ENCODE peak calls at places on chromosomes 11 and 22, in four cellular contexts. U is fibroblast of the conjunctiva, P is GM04504, C is germinal center. Y is an unnamed sample.

GRCh38 chr11:121418625-121419114 is 33.4 kb upstream of the SORL1 start:
- DNase-seq in U (no peak), P (no peak), C (peak), Y (no peak)

GRCh38 chr11:26851696-26852095 is 129.8 kb upstream of the SLC5A12 start:
- DNase-seq in U (no peak), P (no peak), C (no peak), Y (no peak)

GRCh38 chr11:102914238-102915043 is 39.7 kb upstream of the MMP12 start:
- DNase-seq in U (peak), P (no peak), C (peak), Y (no peak)

GRCh38 chr22:18031670-18032454 is 7.5 kb upstream of the MICAL3 start:
- DNase-seq in U (peak), P (peak), C (no peak), Y (peak)

GRCh38 chr11:44793350-44794090 is 66.8 kb downstream of the TSPAN18 start:
- DNase-seq in U (no peak), P (no peak), C (no peak), Y (peak)

GRCh38 chr11:117816151-117816741 is 8.3 kb downstream of the FXYD2 start:
- DNase-seq in U (no peak), P (no peak), C (no peak), Y (no peak)

GRCh38 chr22:27989758-27990450 is 70.8 kb upstream of the PITPNB start:
- DNase-seq in U (no peak), P (no peak), C (no peak), Y (no peak)

GRCh38 chr11:41283196-41283930 is 176.1 kb downstream of the LRRC4C start:
- DNase-seq in U (no peak), P (no peak), C (no peak), Y (no peak)

GRCh38 chr11:79507726-79508125 is 66.9 kb upstream of the TENM4 start:
- DNase-seq in U (no peak), P (no peak), C (no peak), Y (no peak)

GRCh38 chr11:12502950-12503579 is 125.7 kb downstream of the PARVA start:
- DNase-seq in U (no peak), P (no peak), C (no peak), Y (no peak)

GRCh38 chr11:8099291-8099899 is 18.4 kb downstream of the TUB start:
- DNase-seq in U (peak), P (peak), C (peak), Y (no peak)

GRCh38 chr11:10351768-10352641 is 47.1 kb downstream of the ADM start:
- DNase-seq in U (peak), P (peak), C (no peak), Y (no peak)

GRCh38 chr11:28767574-28767973 is 659.4 kb downstream of the METTL15 start:
- DNase-seq in U (no peak), P (no peak), C (no peak), Y (no peak)

GRCh38 chr22:40898850-40899357 is 37.0 kb upstream of the DNAJB7 start:
- DNase-seq in U (peak), P (peak), C (peak), Y (no peak)

GRCh38 chr11:131579932-131580387 is 209.5 kb downstream of the NTM start:
- DNase-seq in U (no peak), P (peak), C (peak), Y (no peak)

GRCh38 chr22:22571862-22572261 is 12.8 kb upstream of the PRAME start:
- DNase-seq in U (no peak), P (no peak), C (no peak), Y (no peak)

GRCh38 chr22:45033136-45033535 is 23.3 kb upstream of the PHF21B start:
- DNase-seq in U (no peak), P (no peak), C (no peak), Y (no peak)

GRCh38 chr11:130636672-130637463 is 188.4 kb downstream of the ADAMTS15 start:
- DNase-seq in U (no peak), P (peak), C (no peak), Y (no peak)

GRCh38 chr22:44046485-44047141 is 22.5 kb downstream of the PARVB start:
- DNase-seq in U (no peak), P (no peak), C (no peak), Y (no peak)

GRCh38 chr22:43879901-43880742 is 11.7 kb downstream of the PNPLA5 start:
- DNase-seq in U (no peak), P (no peak), C (no peak), Y (no peak)

GRCh38 chr11:111602865-111603632 is 800 bp downstream of the SIK2 start:
- DNase-seq in U (no peak), P (no peak), C (peak), Y (no peak)

GRCh38 chr22:17797721-17798559 is 23.7 kb upstream of the BID start:
- DNase-seq in U (no peak), P (no peak), C (peak), Y (no peak)

GRCh38 chr11:68825603-68826002 is 16.1 kb downstream of the CPT1A start:
- DNase-seq in U (no peak), P (no peak), C (no peak), Y (no peak)